ENCODE peak calls at places on chromosomes 11 and 22, in nine cellular contexts. V is NB4, F is PC-3, K is upper lobe of right lung, P is tibial nerve, J is pancreas, C is tibial artery, Y is brain microvascular endothelial cell, B is esophagus squamous epithelium. L is an unnamed sample.

GRCh38 chr11:120244966-120245365 is 5.0 kb downstream of the POU2F3 start:
- DNase-seq in V (no peak), F (no peak), K (no peak), P (no peak), J (no peak), C (no peak), Y (no peak), B (no peak), L (no peak)

GRCh38 chr22:31120642-31121041 is 2.1 kb upstream of the INPP5J start:
- DNase-seq in V (no peak), F (no peak), K (no peak), P (no peak), J (no peak), C (no peak), Y (no peak), B (no peak), L (no peak)

GRCh38 chr11:61516191-61516590 is 7.6 kb downstream of the LRRC10B start:
- DNase-seq in V (no peak), F (no peak), K (no peak), P (no peak), J (no peak), C (no peak), Y (no peak), B (no peak), L (no peak)

GRCh38 chr11:120174866-120175265 is 36.0 kb upstream of the OAF start:
- DNase-seq in V (peak), F (no peak), K (no peak), P (no peak), J (no peak), C (peak), Y (no peak), B (no peak), L (no peak)

GRCh38 chr11:86193297-86194095 is 51.1 kb upstream of the EED start:
- DNase-seq in V (peak), F (peak), K (peak), P (peak), J (peak), C (no peak), Y (peak), B (no peak), L (peak)

GRCh38 chr22:22527312-22527711 is 7.2 kb upstream of the ZNF280A start:
- DNase-seq in V (no peak), F (no peak), K (no peak), P (no peak), J (no peak), C (no peak), Y (no peak), B (no peak), L (no peak)

GRCh38 chr22:45101828-45102227 is 61.9 kb upstream of the NUP50 start:
- DNase-seq in V (peak), F (peak), K (no peak), P (no peak), J (no peak), C (no peak), Y (peak), B (no peak), L (peak)

GRCh38 chr11:1827095-1827797 is 7.5 kb upstream of the SYT8 start:
- DNase-seq in V (no peak), F (peak), K (peak), P (peak), J (peak), C (peak), Y (peak), B (no peak), L (peak)

GRCh38 chr11:59076876-59077571 is 9.1 kb upstream of the GLYATL1B start:
- DNase-seq in V (peak), F (no peak), K (no peak), P (no peak), J (no peak), C (no peak), Y (no peak), B (no peak), L (no peak)

GRCh38 chr22:47287516-47287915 is 525.1 kb downstream of the TBC1D22A start:
- DNase-seq in V (no peak), F (no peak), K (peak), P (no peak), J (peak), C (peak), Y (no peak), B (no peak), L (no peak)

GRCh38 chr11:118998822-118999221 is 884 bp downstream of the CENATAC start:
- DNase-seq in V (no peak), F (peak), K (no peak), P (no peak), J (no peak), C (no peak), Y (peak), B (no peak), L (no peak)

GRCh38 chr11:119975561-119976152 is 162.3 kb downstream of the TRIM29 start:
- DNase-seq in V (no peak), F (no peak), K (no peak), P (no peak), J (no peak), C (no peak), Y (no peak), B (no peak), L (no peak)

GRCh38 chr11:1749787-1750351 is 526 bp downstream of the IFITM10 start:
- DNase-seq in V (peak), F (peak), K (peak), P (no peak), J (no peak), C (peak), Y (peak), B (no peak), L (peak)

GRCh38 chr22:44735518-44736428 is 16.6 kb upstream of the ARHGAP8 start:
- DNase-seq in V (peak), F (peak), K (peak), P (peak), J (peak), C (no peak), Y (peak), B (no peak), L (peak)

GRCh38 chr11:94968334-94968958 is 4.9 kb downstream of the CWC15 start:
- DNase-seq in V (peak), F (peak), K (no peak), P (no peak), J (no peak), C (no peak), Y (no peak), B (no peak), L (no peak)

GRCh38 chr22:49132009-49132408 is 695.7 kb downstream of the BRD1 start:
- DNase-seq in V (no peak), F (no peak), K (no peak), P (no peak), J (no peak), C (no peak), Y (no peak), B (no peak), L (no peak)

GRCh38 chr11:135033545-135033944 is 621.5 kb upstream of the B3GAT1 start:
- DNase-seq in V (peak), F (no peak), K (no peak), P (no peak), J (no peak), C (no peak), Y (peak), B (no peak), L (no peak)

GRCh38 chr11:61733120-61733978 is 19.1 kb upstream of the MYRF start:
- DNase-seq in V (peak), F (peak), K (peak), P (peak), J (peak), C (peak), Y (peak), B (peak), L (peak)

GRCh38 chr11:73414977-73415492 is 38.8 kb downstream of the RELT start:
- DNase-seq in V (peak), F (no peak), K (no peak), P (no peak), J (no peak), C (no peak), Y (peak), B (no peak), L (no peak)

DNA sequence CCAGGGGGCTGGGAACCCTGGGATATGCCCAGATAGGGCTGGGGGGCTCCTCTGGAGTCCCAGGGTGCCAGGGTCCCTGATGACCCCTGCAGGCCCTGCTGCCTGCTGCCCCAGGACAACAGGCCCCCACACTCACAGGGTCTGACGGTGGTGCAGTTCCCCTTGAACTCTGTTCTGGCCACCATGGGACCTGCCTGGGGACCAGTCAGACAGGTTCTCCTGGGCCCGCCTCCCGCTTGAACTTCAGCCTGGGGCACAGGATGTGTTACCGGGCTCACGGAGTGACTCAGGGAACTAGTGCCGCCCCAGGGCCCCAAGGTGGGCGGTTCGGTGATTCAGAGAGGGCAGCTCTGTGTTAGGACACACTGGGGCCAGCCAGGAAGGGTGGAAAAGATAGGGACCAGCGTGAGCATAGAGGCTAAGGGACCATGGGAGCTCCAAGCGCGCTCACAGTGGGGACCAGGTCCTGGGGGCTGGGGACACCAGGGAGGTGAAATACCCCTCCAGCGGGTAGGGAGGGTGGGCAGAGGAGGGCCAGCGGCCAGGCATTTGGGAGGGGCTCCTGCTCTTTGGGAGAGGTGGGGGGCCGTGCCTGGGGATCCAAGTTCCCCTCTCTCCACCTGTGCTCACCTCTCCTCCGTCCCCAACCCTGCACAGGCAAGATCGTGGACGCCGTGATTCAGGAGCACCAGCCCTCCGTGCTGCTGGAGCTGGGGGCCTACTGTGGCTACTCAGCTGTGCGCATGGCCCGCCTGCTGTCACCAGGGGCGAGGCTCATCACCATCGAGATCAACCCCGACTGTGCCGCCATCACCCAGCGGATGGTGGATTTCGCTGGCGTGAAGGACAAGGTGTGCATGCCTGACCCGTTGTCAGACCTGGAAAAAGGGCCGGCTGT is 21.5 kb upstream of the TXNRD2 start:
- DNase-seq in V (peak), F (peak), K (peak), P (no peak), J (peak), C (no peak), Y (peak), B (no peak), L (peak)
- H3K4me3 ChIP-seq in V (no peak), F (peak), K (peak), P (no peak), J (peak), C (no peak), Y (no peak), B (peak), L (peak)

GRCh38 chr11:65309006-65309405 is 5.7 kb upstream of the CDC42EP2 start:
- DNase-seq in V (no peak), F (no peak), K (no peak), P (no peak), J (no peak), C (no peak), Y (no peak), B (no peak), L (no peak)
- TF ChIP-seq CTCF in V (no peak), F (no peak), K (no peak), P (no peak), J (no peak), C (no peak), Y (no peak), B (no peak), L (no peak)

GRCh38 chr11:69985654-69986420 is 92.3 kb upstream of the ANO1 start:
- DNase-seq in V (no peak), F (no peak), K (peak), P (no peak), J (no peak), C (no peak), Y (no peak), B (no peak), L (no peak)
- H3K4me3 ChIP-seq in V (no peak), F (peak), K (peak), P (peak), J (peak), C (peak), Y (peak), B (peak), L (no peak)

DNA sequence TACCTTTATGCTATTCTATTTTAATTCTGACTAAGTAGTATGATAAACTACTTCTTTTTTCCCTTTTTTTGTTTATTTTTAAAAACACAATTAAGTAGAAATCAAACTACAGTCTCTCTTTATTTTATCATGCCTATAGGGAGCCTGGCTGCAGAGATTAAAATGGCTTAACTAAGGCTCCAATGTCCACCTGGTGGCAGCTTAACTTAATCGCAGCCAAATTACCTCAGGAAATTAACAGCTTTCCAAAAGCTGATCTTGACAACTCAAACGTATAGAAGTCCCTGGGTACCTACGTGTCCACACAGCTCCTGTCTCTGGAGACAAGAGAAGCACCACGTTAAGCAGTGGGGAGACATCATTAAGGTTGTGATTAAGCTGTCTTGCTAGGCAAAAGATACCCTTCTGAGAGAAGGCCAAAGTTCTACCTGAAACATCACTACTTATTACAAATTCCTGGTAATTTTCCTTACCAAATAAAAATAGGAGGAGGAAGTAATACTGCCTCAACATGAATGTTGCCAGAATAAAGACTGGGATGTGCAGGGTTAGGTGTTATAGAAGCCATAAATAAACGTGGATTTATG is 63.2 kb upstream of the SNX19 start:
- DNase-seq in V (peak), F (peak), K (no peak), P (no peak), J (no peak), C (no peak), Y (peak), B (no peak), L (no peak)
- TF ChIP-seq CTCF in V (peak), F (peak), K (no peak), P (no peak), J (no peak), C (peak), Y (peak), B (peak), L (no peak)

GRCh38 chr11:128499613-128500213 is 87.6 kb downstream of the ETS1 start:
- DNase-seq in V (no peak), F (no peak), K (no peak), P (no peak), J (no peak), C (no peak), Y (no peak), B (no peak), L (no peak)

GRCh38 chr11:128502736-128503135 is 84.6 kb downstream of the ETS1 start:
- DNase-seq in V (no peak), F (peak), K (no peak), P (no peak), J (no peak), C (no peak), Y (peak), B (no peak), L (no peak)

GRCh38 chr11:128501576-128502549 is 85.5 kb downstream of the ETS1 start:
- DNase-seq in V (peak), F (peak), K (no peak), P (no peak), J (peak), C (no peak), Y (peak), B (no peak), L (no peak)

GRCh38 chr11:128500488-128500887 is 86.9 kb downstream of the ETS1 start:
- DNase-seq in V (no peak), F (no peak), K (no peak), P (no peak), J (no peak), C (no peak), Y (peak), B (no peak), L (no peak)

GRCh38 chr11:128501008-128501407 is 86.3 kb downstream of the ETS1 start:
- DNase-seq in V (no peak), F (no peak), K (no peak), P (no peak), J (no peak), C (no peak), Y (no peak), B (no peak), L (no peak)
- H3K4me3 ChIP-seq in V (no peak), F (no peak), K (no peak), P (no peak), J (no peak), C (no peak), Y (no peak), B (no peak), L (no peak)

GRCh38 chr11:77413850-77414249 is 60.0 kb downstream of the PAK1 start:
- DNase-seq in V (no peak), F (no peak), K (no peak), P (no peak), J (no peak), C (no peak), Y (no peak), B (no peak), L (no peak)
- TF ChIP-seq CTCF in V (no peak), F (peak), K (no peak), P (no peak), J (no peak), C (no peak), Y (no peak), B (no peak), L (no peak)

L was measured in transverse colon.